ENCODE peak calls at places on chromosomes 6 and 20, in eight cellular contexts. Z, U, M, O, K, A, C and H are unnamed samples. For H3K4me1 and H3K27me3, the result is how much of the 10 kb centered on the place peaks cover.

GRCh38 chr6:20350215-20350614 is 51.5 kb upstream of the E2F3 start:
- DNase-seq in Z (no peak), U (no peak), M (no peak), O (no peak), K (no peak), A (no peak), C (peak), H (no peak)

GRCh38 chr6:112235956-112236355 is 18.4 kb downstream of the LAMA4 start:
- DNase-seq in Z (no peak), U (no peak), M (no peak), O (no peak), K (no peak), A (no peak), C (peak), H (no peak)

GRCh38 chr6:26025047-26025893 is 62.0 kb upstream of the HFE start:
- DNase-seq in Z (no peak), U (no peak), M (no peak), O (no peak), K (no peak), A (no peak), C (peak), H (no peak)

GRCh38 chr6:31660224-31660997 is at the start of gene C6orf47:
- DNase-seq in Z (peak), U (peak), M (peak), O (peak), K (peak), A (peak), C (peak), H (peak)

GRCh38 chr6:2166717-2167116 is 78.7 kb downstream of the GMDS start:
- DNase-seq in Z (no peak), U (no peak), M (no peak), O (no peak), K (no peak), A (no peak), C (no peak), H (no peak)

GRCh38 chr6:26243742-26244141 is 121.3 kb upstream of the BTN3A2 start:
- DNase-seq in Z (no peak), U (no peak), M (no peak), O (no peak), K (no peak), A (no peak), C (no peak), H (no peak)

GRCh38 chr6:97473979-97474378 is 191.0 kb upstream of the MMS22L start:
- DNase-seq in Z (no peak), U (no peak), M (no peak), O (no peak), K (no peak), A (no peak), C (peak), H (no peak)

GRCh38 chr6:43954311-43955131 is 172.7 kb downstream of the MRPL14 start:
- DNase-seq in Z (no peak), U (no peak), M (no peak), O (peak), K (no peak), A (no peak), C (no peak), H (no peak)

GRCh38 chr20:48142258-48142657 is 357.0 kb upstream of the SULF2 start:
- DNase-seq in Z (no peak), U (peak), M (no peak), O (peak), K (no peak), A (no peak), C (no peak), H (no peak)

GRCh38 chr6:49540614-49541013 is 9.9 kb upstream of the C6orf141 start:
- DNase-seq in Z (no peak), U (no peak), M (no peak), O (no peak), K (no peak), A (no peak), C (peak), H (no peak)

GRCh38 chr20:44020406-44021148 is 105.9 kb downstream of the TOX2 start:
- DNase-seq in Z (no peak), U (no peak), M (no peak), O (no peak), K (no peak), A (no peak), C (no peak), H (no peak)

GRCh38 chr6:129646617-129647016 is 63.4 kb downstream of the ARHGAP18 start:
- DNase-seq in Z (no peak), U (no peak), M (no peak), O (no peak), K (no peak), A (no peak), C (no peak), H (no peak)

GRCh38 chr6:129646140-129646569 is 63.8 kb downstream of the ARHGAP18 start:
- DNase-seq in Z (no peak), U (no peak), M (no peak), O (no peak), K (no peak), A (no peak), C (no peak), H (no peak)

GRCh38 chr6:129648819-129649491 is 61.0 kb downstream of the ARHGAP18 start:
- DNase-seq in Z (no peak), U (no peak), M (no peak), O (no peak), K (no peak), A (no peak), C (no peak), H (no peak)

GRCh38 chr6:129645371-129646139 is 64.4 kb downstream of the ARHGAP18 start:
- DNase-seq in Z (no peak), U (no peak), M (no peak), O (no peak), K (no peak), A (no peak), C (no peak), H (no peak)

GRCh38 chr6:129647044-129647443 is 62.9 kb downstream of the ARHGAP18 start:
- DNase-seq in Z (no peak), U (no peak), M (no peak), O (no peak), K (no peak), A (no peak), C (no peak), H (no peak)
- H3K4me3 ChIP-seq in Z (no peak), U (no peak), M (no peak), O (no peak), K (no peak), A (no peak), C (no peak), H (no peak)

GRCh38 chr6:47149070-47149469 is 106.9 kb upstream of the ADGRF1 start:
- DNase-seq in Z (no peak), U (no peak), M (no peak), O (no peak), K (no peak), A (no peak), C (no peak), H (no peak)
- H3K4me1 ChIP-seq in Z (under half), U (under half), M (under half), O (under half), K (under half), A (under half), C (under half), H (under half)

GRCh38 chr20:1503564-1504227 is 12.5 kb upstream of the SIRPB2 start:
- DNase-seq in Z (peak), U (peak), M (peak), O (peak), K (peak), A (peak), C (peak), H (peak)
- H3K27me3 ChIP-seq in Z (under half), U (under half), M (under half), O (under half), K (under half), A (under half), C (under half), H (under half)

DNA sequence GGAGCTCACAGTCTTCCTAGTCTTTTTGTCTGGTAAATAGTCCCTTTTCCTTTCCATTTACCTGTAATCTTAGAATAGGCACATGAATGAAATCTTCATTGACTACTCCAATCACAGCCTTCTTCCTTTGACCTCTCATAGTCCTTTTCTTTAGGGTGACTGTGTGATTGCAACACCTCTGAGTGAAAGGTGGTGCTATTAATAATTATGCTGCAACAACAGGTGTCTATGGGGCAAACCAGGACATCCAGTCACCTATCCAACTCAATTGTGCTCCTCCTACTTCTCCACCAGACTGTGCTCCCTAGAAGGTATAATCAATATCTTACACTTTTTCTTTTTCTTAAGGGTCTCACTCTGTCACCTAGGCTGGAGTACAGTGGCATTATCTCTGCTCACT is 29.4 kb downstream of the RIPOR2 start:
- DNase-seq in Z (no peak), U (no peak), M (no peak), O (no peak), K (no peak), A (no peak), C (no peak), H (no peak)
- H3K4me3 ChIP-seq in Z (no peak), U (no peak), M (no peak), O (no peak), K (no peak), A (no peak), C (no peak), H (no peak)

GRCh38 chr6:107491791-107492674 is 2.1 kb downstream of the SOBP start:
- DNase-seq in Z (no peak), U (no peak), M (no peak), O (no peak), K (peak), A (no peak), C (peak), H (no peak)

GRCh38 chr6:107493158-107494057 is 3.5 kb downstream of the SOBP start:
- DNase-seq in Z (no peak), U (peak), M (no peak), O (no peak), K (no peak), A (no peak), C (peak), H (no peak)

GRCh38 chr6:107495196-107495643 is 5.3 kb downstream of the SOBP start:
- DNase-seq in Z (no peak), U (no peak), M (no peak), O (no peak), K (no peak), A (no peak), C (no peak), H (no peak)

GRCh38 chr6:107496892-107497684 is 7.2 kb downstream of the SOBP start:
- DNase-seq in Z (no peak), U (no peak), M (no peak), O (no peak), K (no peak), A (no peak), C (no peak), H (no peak)

DNA sequence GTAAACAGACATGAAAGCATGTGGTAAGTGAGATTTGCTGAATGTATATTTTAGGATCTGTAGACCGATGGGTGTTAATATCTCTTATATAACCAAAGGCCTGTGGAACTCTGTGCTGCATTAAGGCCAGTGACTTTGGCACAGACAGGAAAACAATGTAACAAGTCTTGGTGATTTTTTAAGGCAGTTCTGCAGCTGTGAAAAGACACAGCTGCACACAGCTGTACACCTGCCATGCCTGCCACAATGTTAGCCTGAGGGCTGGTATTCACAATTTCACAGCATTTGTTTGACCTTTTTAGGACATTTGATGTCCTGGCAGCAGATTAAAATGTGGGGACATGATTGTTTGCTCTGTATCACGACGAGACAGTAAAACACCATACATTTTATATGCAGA is 6.1 kb downstream of the SOBP start:
- DNase-seq in Z (no peak), U (no peak), M (no peak), O (no peak), K (no peak), A (no peak), C (no peak), H (no peak)
- H3K4me1 ChIP-seq in Z (under half), U (under half), M (under half), O (under half), K (under half), A (under half), C (under half), H (under half)